ENCODE peak calls at places on chromosomes 12 and 14, in five cellular contexts. Y is NCI-H1417, R is kidney glomerular epithelial cell, J is NCI-H82, M is NCI-H2081. V is an unnamed sample.

GRCh38 chr12:14988035-14988434 is 15.2 kb downstream of the PDE6H start:
- DNase-seq in M (no peak), J (no peak), R (no peak), Y (no peak), V (no peak)

GRCh38 chr14:39289523-39289922 is 55.8 kb downstream of the MIA2 start:
- DNase-seq in Y (no peak), M (no peak), J (no peak), R (no peak), V (no peak)

GRCh38 chr14:101499513-101499912 is 61.8 kb upstream of the DIO3 start:
- DNase-seq in M (no peak), J (no peak), R (no peak), Y (no peak), V (no peak)

GRCh38 chr14:60862283-60862682 is 118.6 kb downstream of the TRMT5 start:
- DNase-seq in Y (peak), J (no peak), M (peak), R (no peak), V (no peak)

GRCh38 chr12:57874166-57875108 is 27.9 kb upstream of the CTDSP2 start:
- DNase-seq in R (no peak), M (no peak), Y (no peak), J (no peak), V (no peak)

GRCh38 chr14:98022541-98023520 is 1225.6 kb downstream of the VRK1 start:
- DNase-seq in J (no peak), Y (no peak), M (no peak), R (no peak), V (no peak)

GRCh38 chr14:101113835-101114725 is 210.6 kb upstream of the RTL1 start:
- DNase-seq in M (no peak), J (no peak), Y (no peak), R (no peak), V (no peak)

GRCh38 chr12:95538002-95538401 is 13.3 kb downstream of the USP44 start:
- DNase-seq in J (peak), M (no peak), R (no peak), Y (no peak), V (no peak)

GRCh38 chr14:23099212-23099861 is 4.0 kb downstream of the C14orf119 start:
- DNase-seq in J (peak), M (no peak), Y (no peak), R (no peak), V (no peak)

GRCh38 chr12:50597200-50598195 is 92.7 kb downstream of the DIP2B start:
- DNase-seq in M (no peak), J (no peak), Y (no peak), R (peak), V (no peak)

GRCh38 chr12:93763746-93764147 is 86.6 kb downstream of the CRADD start:
- DNase-seq in J (peak), R (no peak), Y (no peak), M (no peak), V (no peak)

GRCh38 chr12:3218150-3218845 is 141.1 kb downstream of the TSPAN9 start:
- DNase-seq in R (no peak), Y (peak), M (peak), J (peak), V (peak)

GRCh38 chr12:89225401-89225800 is 126.9 kb downstream of the DUSP6 start:
- DNase-seq in Y (peak), R (no peak), J (no peak), M (no peak), V (no peak)

GRCh38 chr14:77139540-77140342 is 1.9 kb downstream of the ZDHHC22 start:
- DNase-seq in R (no peak), J (peak), M (peak), Y (peak), V (peak)

GRCh38 chr14:32524609-32525391 is 195.7 kb downstream of the AKAP6 start:
- DNase-seq in Y (no peak), M (no peak), J (no peak), R (peak), V (no peak)

GRCh38 chr14:66403183-66403582 is 83.0 kb upstream of the CCDC196 start:
- DNase-seq in J (peak), M (no peak), Y (peak), R (peak), V (peak)

GRCh38 chr12:47949441-47950341 is 13.7 kb upstream of the TMEM106C start:
- DNase-seq in M (peak), R (peak), Y (peak), J (peak), V (peak)

GRCh38 chr14:21019377-21019776 is 5.5 kb downstream of the NDRG2 start:
- DNase-seq in J (no peak), Y (no peak), R (no peak), M (no peak), V (no peak)

GRCh38 chr12:124394462-124395128 is 99.7 kb downstream of the RFLNA start:
- DNase-seq in R (no peak), Y (no peak), M (no peak), J (no peak), V (no peak)

GRCh38 chr12:109052415-109053323 is at the start of gene USP30:
- DNase-seq in M (peak), R (peak), Y (peak), J (peak), V (peak)

GRCh38 chr12:31702047-31702446 is 26.8 kb downstream of the AMN1 start:
- DNase-seq in Y (peak), J (peak), R (no peak), M (no peak), V (no peak)

GRCh38 chr14:73613046-73613383 is 698 bp downstream of the ACOT6 start:
- DNase-seq in J (peak), Y (peak), M (no peak), R (no peak), V (peak)

GRCh38 chr12:64714551-64714968 is 44.6 kb downstream of the GNS start:
- DNase-seq in Y (no peak), M (no peak), R (no peak), J (no peak), V (no peak)

GRCh38 chr12:6049992-6050391 is 74.5 kb downstream of the VWF start:
- DNase-seq in J (peak), Y (no peak), M (no peak), R (no peak), V (peak)